ENCODE peak calls at places on chromosomes 4 and X, in six cellular contexts. One of them, this sample, is unnamed.

GRCh38 chr4:7411896-7412585 is 22.7 kb downstream of the PSAPL1 start:
- DNase-seq in stimulated activated CD4-positive, alpha-beta T cell treated with anti-CD3 and anti-CD28 coated beads, Interleukin-4, amount 100 ng/mL, for 48 hours: no peak
- DNase-seq in fibroblast of mammary gland: no peak
- DNase-seq in HS-5: no peak
- DNase-seq in Kasumi-1: no peak
- DNase-seq in midbrain: no peak
- DNase-seq in this sample: no peak

GRCh38 chrX:132532955-132533354 is 44.1 kb upstream of the MBNL3 start:
- DNase-seq in stimulated activated CD4-positive, alpha-beta T cell treated with anti-CD3 and anti-CD28 coated beads, Interleukin-4, amount 100 ng/mL, for 48 hours: no peak
- DNase-seq in fibroblast of mammary gland: peak; percentile 52
- DNase-seq in HS-5: peak; percentile 10
- DNase-seq in Kasumi-1: no peak
- DNase-seq in midbrain: no peak
- DNase-seq in this sample: no peak

GRCh38 chr4:112381996-112382692 is 85.0 kb downstream of the ALPK1 start:
- DNase-seq in stimulated activated CD4-positive, alpha-beta T cell treated with anti-CD3 and anti-CD28 coated beads, Interleukin-4, amount 100 ng/mL, for 48 hours: no peak
- DNase-seq in fibroblast of mammary gland: no peak
- DNase-seq in HS-5: no peak
- DNase-seq in Kasumi-1: no peak
- DNase-seq in midbrain: no peak
- DNase-seq in this sample: no peak

GRCh38 chrX:135985123-135985973 is at the start of gene SLC9A6:
- DNase-seq in stimulated activated CD4-positive, alpha-beta T cell treated with anti-CD3 and anti-CD28 coated beads, Interleukin-4, amount 100 ng/mL, for 48 hours: peak; percentile 53
- DNase-seq in fibroblast of mammary gland: peak; percentile 31
- DNase-seq in HS-5: no peak
- DNase-seq in Kasumi-1: peak; percentile 40
- DNase-seq in midbrain: peak; percentile 77
- DNase-seq in this sample: no peak

GRCh38 chrX:24468245-24468644 is 3.2 kb downstream of the PDK3 start:
- DNase-seq in stimulated activated CD4-positive, alpha-beta T cell treated with anti-CD3 and anti-CD28 coated beads, Interleukin-4, amount 100 ng/mL, for 48 hours: no peak
- DNase-seq in fibroblast of mammary gland: no peak
- DNase-seq in HS-5: no peak
- DNase-seq in Kasumi-1: no peak
- DNase-seq in midbrain: no peak
- DNase-seq in this sample: no peak

GRCh38 chr4:2937146-2937857 is 25.9 kb downstream of the NOP14 start:
- DNase-seq in stimulated activated CD4-positive, alpha-beta T cell treated with anti-CD3 and anti-CD28 coated beads, Interleukin-4, amount 100 ng/mL, for 48 hours: no peak
- DNase-seq in fibroblast of mammary gland: peak; percentile 53
- DNase-seq in HS-5: no peak
- DNase-seq in Kasumi-1: no peak
- DNase-seq in midbrain: no peak
- DNase-seq in this sample: no peak

GRCh38 chrX:11953615-11954014 is 184.7 kb upstream of the FRMPD4 start:
- DNase-seq in stimulated activated CD4-positive, alpha-beta T cell treated with anti-CD3 and anti-CD28 coated beads, Interleukin-4, amount 100 ng/mL, for 48 hours: no peak
- DNase-seq in fibroblast of mammary gland: peak; percentile 86
- DNase-seq in HS-5: peak; percentile 73
- DNase-seq in Kasumi-1: no peak
- DNase-seq in midbrain: no peak
- DNase-seq in this sample: peak; percentile 83

GRCh38 chr4:16794816-16795445 is 103.5 kb downstream of the LDB2 start:
- DNase-seq in stimulated activated CD4-positive, alpha-beta T cell treated with anti-CD3 and anti-CD28 coated beads, Interleukin-4, amount 100 ng/mL, for 48 hours: peak; percentile 18
- DNase-seq in fibroblast of mammary gland: peak; percentile 71
- DNase-seq in HS-5: peak; percentile 13
- DNase-seq in Kasumi-1: peak; percentile 44
- DNase-seq in midbrain: peak; percentile 58
- DNase-seq in this sample: no peak